ENCODE peak calls at places on chromosomes 11 and 22, in four cellular contexts. K is fibroblast of mammary gland, M is esophagus muscularis mucosa, F is pancreas. I is an unnamed sample.
A peak's percentile ranks its signal among the peaks of the same experiment; 100 is the strongest.

GRCh38 chr11:107157146-107157808 is 139.0 kb upstream of the GUCY1A2 start:
- DNase-seq in K (no peak), M (no peak), F (no peak), I (no peak)

GRCh38 chr11:36594316-36594989 is at the start of gene IFTAP:
- DNase-seq in K (peak; percentile 91), M (no peak), F (peak; percentile 50), I (peak; percentile 63)

GRCh38 chr22:45216133-45217003 is 24.3 kb downstream of the KIAA0930 start:
- DNase-seq in K (peak; percentile 42), M (no peak), F (peak; percentile 67), I (no peak)

GRCh38 chr11:110951041-110951440 is 238.8 kb upstream of the ARHGAP20 start:
- DNase-seq in K (no peak), M (no peak), F (no peak), I (peak; percentile 20)

GRCh38 chr11:114846040-114846791 is 167.9 kb downstream of the NXPE2 start:
- DNase-seq in K (no peak), M (peak; percentile 72), F (no peak), I (no peak)

GRCh38 chr11:118109231-118109630 is 22.5 kb upstream of the SMIM35 start:
- DNase-seq in K (peak; percentile 30), M (no peak), F (no peak), I (no peak)

GRCh38 chr11:45901646-45902045 is 5.4 kb downstream of the FREY1 start:
- DNase-seq in K (no peak), M (no peak), F (peak; percentile 39), I (no peak)

GRCh38 chr11:64074239-64074638 is 38.5 kb downstream of the FLRT1 start:
- DNase-seq in K (peak; percentile 45), M (no peak), F (no peak), I (no peak)

GRCh38 chr11:3920148-3920852 is 64.8 kb downstream of the STIM1 start:
- DNase-seq in K (peak; percentile 87), M (no peak), F (no peak), I (peak; percentile 47)

GRCh38 chr11:65013130-65013691 is 749 bp upstream of the ARL2 start:
- DNase-seq in K (peak; percentile 82), M (peak; percentile 99), F (peak; percentile 94), I (peak; percentile 96)

GRCh38 chr22:28742562-28742962 is 723 bp downstream of the HSCB start:
- DNase-seq in K (no peak), M (no peak), F (no peak), I (no peak)

GRCh38 chr22:39176067-39176621 is 23.7 kb upstream of the CBX7 start:
- DNase-seq in K (peak; percentile 35), M (no peak), F (peak; percentile 88), I (no peak)

GRCh38 chr11:94585375-94585774 is 18.2 kb downstream of the PIWIL4 start:
- DNase-seq in K (no peak), M (no peak), F (no peak), I (no peak)

GRCh38 chr11:65316311-65316978 is 1.8 kb downstream of the CDC42EP2 start:
- DNase-seq in K (peak; percentile 99), M (no peak), F (peak; percentile 12), I (no peak)

GRCh38 chr11:61577383-61578118 is 3.3 kb downstream of the SYT7 start:
- DNase-seq in K (peak; percentile 33), M (no peak), F (peak; percentile 52), I (no peak)

GRCh38 chr22:36323182-36323854 is 64.4 kb downstream of the MYH9 start:
- DNase-seq in K (peak; percentile 74), M (no peak), F (peak; percentile 37), I (no peak)

GRCh38 chr11:122863704-122864326 is 18.7 kb upstream of the JHY start:
- DNase-seq in K (peak; percentile 59), M (peak; percentile 21), F (no peak), I (no peak)

GRCh38 chr11:37695283-37695682 is 1097.2 kb upstream of the RAG2 start:
- DNase-seq in K (no peak), M (no peak), F (no peak), I (no peak)

GRCh38 chr22:44166448-44166847 is 14.3 kb upstream of the PARVG start:
- DNase-seq in K (no peak), M (no peak), F (no peak), I (no peak)

GRCh38 chr11:68090706-68091105 is 30.5 kb downstream of the CHKA start:
- DNase-seq in K (no peak), M (no peak), F (no peak), I (no peak)

GRCh38 chr11:129324533-129325175 is 51.0 kb upstream of the BARX2 start:
- DNase-seq in K (peak; percentile 18), M (no peak), F (peak; percentile 59), I (peak; percentile 58)

GRCh38 chr11:26944866-26945664 is 48.8 kb upstream of the FIBIN start:
- DNase-seq in K (peak; percentile 97), M (no peak), F (no peak), I (no peak)

GRCh38 chr11:19644316-19644715 is 68.3 kb upstream of the NAV2 start:
- DNase-seq in K (no peak), M (no peak), F (no peak), I (no peak)

GRCh38 chr11:31173926-31174680 is 195.4 kb downstream of the DCDC1 start:
- DNase-seq in K (no peak), M (peak; percentile 66), F (peak; percentile 47), I (no peak)

GRCh38 chr11:27339940-27340339 is 23.1 kb downstream of the CCDC34 start:
- DNase-seq in K (no peak), M (no peak), F (no peak), I (no peak)

GRCh38 chr22:47043835-47044721 is 281.6 kb downstream of the TBC1D22A start:
- DNase-seq in K (peak; percentile 14), M (no peak), F (peak; percentile 97), I (peak; percentile 88)

GRCh38 chr11:73551697-73552096 is 46.2 kb downstream of the FAM168A start:
- DNase-seq in K (no peak), M (no peak), F (no peak), I (no peak)

GRCh38 chr11:12746593-12747097 is 72.4 kb downstream of the TEAD1 start:
- DNase-seq in K (peak; percentile 88), M (no peak), F (peak; percentile 70), I (no peak)

GRCh38 chr22:17866127-17866526 is 91.9 kb upstream of the BID start:
- DNase-seq in K (no peak), M (no peak), F (no peak), I (no peak)

GRCh38 chr11:7436146-7436545 is 49.2 kb upstream of the OLFML1 start:
- DNase-seq in K (no peak), M (no peak), F (no peak), I (no peak)

GRCh38 chr11:76807206-76807875 is 24.2 kb downstream of the TSKU start:
- DNase-seq in K (peak; percentile 80), M (peak; percentile 95), F (peak; percentile 91), I (peak; percentile 83)

GRCh38 chr22:41562461-41562860 is 1.7 kb downstream of the CSDC2 start:
- DNase-seq in K (no peak), M (no peak), F (no peak), I (no peak)

GRCh38 chr22:41561788-41562187 is 978 bp downstream of the CSDC2 start:
- DNase-seq in K (no peak), M (no peak), F (peak; percentile 88), I (no peak)

GRCh38 chr22:41561335-41561734 is 525 bp downstream of the CSDC2 start:
- DNase-seq in K (no peak), M (no peak), F (no peak), I (no peak)

GRCh38 chr22:41564563-41564962 is 3.8 kb downstream of the CSDC2 start:
- DNase-seq in K (peak; percentile 62), M (no peak), F (no peak), I (peak; percentile 14)

DNA sequence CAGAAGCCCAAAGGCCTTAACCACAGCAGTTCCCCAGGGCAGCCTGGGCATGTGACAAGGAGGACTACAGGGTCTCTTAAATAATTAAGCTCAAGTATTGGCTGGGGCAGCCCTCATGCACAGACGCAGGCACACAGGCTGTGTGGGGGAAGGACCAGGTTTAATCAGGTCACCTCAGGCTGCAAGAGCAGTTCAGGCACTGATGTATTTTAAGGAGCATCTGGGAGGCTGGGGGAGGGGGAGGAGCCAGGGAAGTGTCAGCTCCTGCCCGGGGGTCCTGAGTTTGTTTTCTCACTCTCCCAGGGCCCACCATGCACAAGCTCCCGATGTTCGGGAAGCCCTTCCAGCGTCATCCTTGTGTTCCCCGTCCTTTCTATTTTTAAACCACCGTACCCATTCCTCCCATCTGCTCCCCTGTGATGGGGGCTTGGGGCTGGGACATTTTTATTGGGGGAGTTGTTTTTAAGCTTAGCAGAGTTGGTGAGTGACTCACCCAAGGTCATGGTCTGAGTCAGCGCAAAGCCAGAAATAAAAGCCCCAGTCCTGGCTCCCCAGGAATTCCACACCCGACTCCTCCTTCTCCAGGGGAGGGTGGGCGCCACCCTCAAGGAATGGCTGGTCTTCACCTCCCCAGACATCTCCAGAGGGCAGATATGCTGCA is 2.4 kb downstream of the CSDC2 start:
- DNase-seq in K (peak; percentile 83), M (no peak), F (no peak), I (peak; percentile 19)
- H3K4me3 ChIP-seq in K (no peak overlapping the region), M (no peak overlapping the region), F (no peak overlapping the region), I (no peak overlapping the region)

GRCh38 chr11:47846998-47847397 is 1.2 kb downstream of the NUP160 start:
- DNase-seq in K (no peak), M (no peak), F (no peak), I (no peak)
- H3K4me3 ChIP-seq in K (peak overlapping the region; percentile 99), M (peak overlapping the region; percentile 90), F (peak overlapping the region; percentile 69), I (no peak overlapping the region)

GRCh38 chr11:86802146-86802545 is 1.8 kb downstream of the PRSS23 start:
- DNase-seq in K (no peak), M (no peak), F (no peak), I (no peak)

GRCh38 chr11:86798988-86799387 is 1.4 kb upstream of the PRSS23 start:
- DNase-seq in K (peak; percentile 65), M (no peak), F (no peak), I (no peak)

GRCh38 chr11:86800956-86801264 is 568 bp downstream of the PRSS23 start:
- DNase-seq in K (no peak), M (no peak), F (no peak), I (no peak)

GRCh38 chr11:86799680-86800075 is 664 bp upstream of the PRSS23 start:
- DNase-seq in K (no peak), M (no peak), F (peak; percentile 52), I (no peak)

GRCh38 chr11:86800076-86800955 is at the start of gene PRSS23:
- DNase-seq in K (peak; percentile 31), M (no peak), F (peak; percentile 86), I (peak; percentile 88)
- H3K4me3 ChIP-seq in K (peak within 1 kb of the TSS; percentile 74), M (peak within 1 kb of the TSS; percentile 78), F (peak within 1 kb of the TSS; percentile 68), I (peak within 1 kb of the TSS; percentile 21)

DNA sequence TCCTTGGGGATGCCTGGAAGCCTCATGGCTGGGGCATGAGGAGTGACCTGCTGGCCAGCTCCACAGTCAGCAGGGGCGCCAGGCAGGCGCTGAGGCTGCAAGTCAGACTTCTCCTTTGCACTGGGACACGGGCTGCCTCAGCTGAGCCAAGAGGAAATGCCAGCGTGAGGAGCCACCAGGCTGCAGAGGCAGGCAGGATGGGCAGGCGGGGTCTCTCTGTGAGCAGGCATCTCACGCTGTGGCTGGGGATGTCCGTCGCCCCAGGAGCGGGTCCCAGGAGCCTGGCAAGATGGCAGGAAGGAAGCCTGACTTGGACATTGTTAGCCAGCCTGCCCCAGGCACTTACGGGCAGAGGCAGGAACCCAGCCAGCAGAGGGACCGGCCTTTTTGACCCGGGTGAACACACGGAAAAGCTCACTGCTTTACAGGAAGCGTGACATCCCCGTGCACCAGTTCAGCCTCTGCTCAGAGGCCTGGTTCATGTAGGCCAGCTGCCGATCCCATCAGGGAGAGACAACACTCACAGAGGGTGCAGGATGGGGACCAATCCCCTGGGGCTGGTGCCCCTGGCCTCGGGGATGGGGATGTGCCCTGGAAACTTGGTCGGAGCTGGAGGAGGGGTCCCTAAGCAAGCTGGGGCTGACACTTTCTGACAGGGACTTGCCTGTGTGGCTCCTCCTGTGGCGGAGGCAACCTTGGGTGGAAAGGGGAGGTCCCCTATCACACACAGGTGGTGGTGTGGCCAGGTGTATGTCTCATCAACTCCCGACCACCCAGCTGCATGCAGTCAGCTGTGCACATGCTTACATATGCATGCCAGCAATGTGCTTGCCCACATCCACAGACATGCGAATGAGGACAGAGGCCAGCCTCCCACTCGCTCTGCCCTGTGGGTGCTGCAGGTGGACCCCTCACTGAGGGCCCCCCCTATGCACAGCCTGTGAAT is 10.0 kb downstream of the GNB1L start:
- DNase-seq in K (no peak), M (no peak), F (no peak), I (peak; percentile 67)
- H3K4me3 ChIP-seq in K (no peak overlapping the region), M (no peak overlapping the region), F (no peak overlapping the region), I (no peak overlapping the region)